ENCODE peak calls at places on chromosomes 7 and 10, in five cellular contexts. G, J, D, V and Z are unnamed samples. For H3K4me1, the result is how much of the 10 kb centered on the place peaks cover.

GRCh38 chr7:32070406-32071360 is at the start of gene PDE1C:
- DNase-seq in G (peak), J (peak), D (peak), V (peak), Z (no peak)

GRCh38 chr7:74009719-74010118 is 18.3 kb upstream of the ELN start:
- DNase-seq in G (no peak), J (no peak), D (peak), V (no peak), Z (no peak)

GRCh38 chr7:130490888-130491771 is 755 bp upstream of the MEST start:
- DNase-seq in G (peak), J (peak), D (peak), V (peak), Z (peak)

GRCh38 chr10:99435986-99436633 is 5.7 kb upstream of the GOT1 start:
- DNase-seq in G (no peak), J (no peak), D (no peak), V (peak), Z (no peak)

GRCh38 chr10:9081253-9081652 is 1026.8 kb downstream of the GATA3 start:
- DNase-seq in G (no peak), J (no peak), D (no peak), V (no peak), Z (no peak)

GRCh38 chr10:78721231-78721630 is 347.5 kb upstream of the ZMIZ1 start:
- DNase-seq in G (no peak), J (no peak), D (no peak), V (no peak), Z (no peak)

GRCh38 chr10:27258838-27259532 is 18.4 kb upstream of the ACBD5 start:
- DNase-seq in G (no peak), J (peak), D (no peak), V (no peak), Z (peak)

GRCh38 chr10:20105931-20106330 is 289.7 kb downstream of the PLXDC2 start:
- DNase-seq in G (no peak), J (no peak), D (no peak), V (peak), Z (no peak)

GRCh38 chr7:157499121-157499834 is 162.5 kb downstream of the DNAJB6 start:
- DNase-seq in G (no peak), J (no peak), D (no peak), V (no peak), Z (no peak)

GRCh38 chr7:144384555-144385245 is 18.8 kb downstream of the NOBOX start:
- DNase-seq in G (no peak), J (no peak), D (no peak), V (peak), Z (peak)

GRCh38 chr10:3500408-3500856 is 284.6 kb downstream of the KLF6 start:
- DNase-seq in G (peak), J (peak), D (peak), V (peak), Z (peak)

GRCh38 chr10:70350501-70350900 is 31.9 kb downstream of the LRRC20 start:
- DNase-seq in G (no peak), J (no peak), D (no peak), V (no peak), Z (no peak)

GRCh38 chr10:95517536-95518454 is 43.4 kb downstream of the SORBS1 start:
- DNase-seq in G (no peak), J (peak), D (no peak), V (peak), Z (no peak)

GRCh38 chr7:92875719-92876118 is 39.3 kb upstream of the CDK6 start:
- DNase-seq in G (no peak), J (no peak), D (no peak), V (no peak), Z (no peak)

GRCh38 chr10:127977368-127978009 is 70.6 kb downstream of the PTPRE start:
- DNase-seq in G (peak), J (peak), D (peak), V (peak), Z (peak)

GRCh38 chr7:83339927-83340326 is 177.2 kb upstream of the PCLO start:
- DNase-seq in G (no peak), J (no peak), D (no peak), V (no peak), Z (no peak)

GRCh38 chr7:148912151-148912550 is 28.1 kb upstream of the EZH2 start:
- DNase-seq in G (no peak), J (no peak), D (no peak), V (no peak), Z (no peak)

GRCh38 chr10:95547197-95547596 is 14.0 kb downstream of the SORBS1 start:
- DNase-seq in G (no peak), J (no peak), D (no peak), V (no peak), Z (no peak)

GRCh38 chr10:557792-558328 is 131.6 kb downstream of the DIP2C start:
- DNase-seq in G (no peak), J (no peak), D (no peak), V (peak), Z (no peak)

GRCh38 chr7:91609525-91609924 is 271.0 kb downstream of the MTERF1 start:
- DNase-seq in G (no peak), J (no peak), D (no peak), V (no peak), Z (no peak)

GRCh38 chr10:78559514-78560392 is 509.0 kb upstream of the ZMIZ1 start:
- DNase-seq in G (no peak), J (no peak), D (no peak), V (no peak), Z (no peak)

GRCh38 chr10:3538850-3539531 is 246.0 kb downstream of the KLF6 start:
- DNase-seq in G (no peak), J (no peak), D (peak), V (peak), Z (no peak)

GRCh38 chr10:78760463-78761240 is 308.1 kb upstream of the ZMIZ1 start:
- DNase-seq in G (no peak), J (no peak), D (no peak), V (no peak), Z (no peak)

GRCh38 chr7:80060218-80060806 is 74.3 kb upstream of the GNAI1 start:
- DNase-seq in G (no peak), J (no peak), D (no peak), V (peak), Z (no peak)

GRCh38 chr7:47504546-47505316 is 77.2 kb downstream of the TNS3 start:
- DNase-seq in G (no peak), J (no peak), D (no peak), V (no peak), Z (no peak)
- H3K4me1 ChIP-seq in G (under half), J (under half), D (under half), V (under half), Z (under half)

GRCh38 chr7:30909431-30909830 is 2.2 kb upstream of the AQP1 start:
- DNase-seq in G (peak), J (peak), D (no peak), V (no peak), Z (peak)

GRCh38 chr7:30906520-30907240 is 5.0 kb upstream of the AQP1 start:
- DNase-seq in G (peak), J (no peak), D (no peak), V (peak), Z (no peak)

GRCh38 chr7:30910369-30911073 is 1.1 kb upstream of the AQP1 start:
- DNase-seq in G (peak), J (peak), D (no peak), V (no peak), Z (no peak)

GRCh38 chr7:30907527-30908267 is 4.0 kb upstream of the AQP1 start:
- DNase-seq in G (peak), J (peak), D (peak), V (no peak), Z (no peak)

DNA sequence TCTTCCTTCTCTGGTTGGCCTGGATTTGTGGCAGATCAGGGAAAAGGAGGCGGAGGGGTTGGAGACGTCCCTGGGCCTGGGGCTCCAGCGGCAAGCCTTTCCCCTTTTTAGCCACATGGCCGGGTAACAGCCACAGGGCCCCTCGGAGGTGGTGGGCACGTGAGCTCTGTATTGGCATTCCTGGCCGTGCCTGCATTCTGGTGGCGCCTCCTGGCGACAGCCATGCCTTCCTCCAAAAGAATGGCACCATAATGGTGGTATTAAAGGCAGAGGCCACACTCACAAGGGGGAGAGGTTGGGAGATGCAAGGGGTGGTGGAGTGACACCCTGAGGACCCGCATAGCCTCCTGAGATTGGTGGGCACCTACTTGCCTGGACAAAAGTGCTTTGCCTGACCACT is 3.0 kb upstream of the AQP1 start:
- DNase-seq in G (peak), J (peak), D (no peak), V (no peak), Z (no peak)
- TF ChIP-seq CTCF in G (no peak), J (peak), D (no peak), V (no peak), Z (no peak)

DNA sequence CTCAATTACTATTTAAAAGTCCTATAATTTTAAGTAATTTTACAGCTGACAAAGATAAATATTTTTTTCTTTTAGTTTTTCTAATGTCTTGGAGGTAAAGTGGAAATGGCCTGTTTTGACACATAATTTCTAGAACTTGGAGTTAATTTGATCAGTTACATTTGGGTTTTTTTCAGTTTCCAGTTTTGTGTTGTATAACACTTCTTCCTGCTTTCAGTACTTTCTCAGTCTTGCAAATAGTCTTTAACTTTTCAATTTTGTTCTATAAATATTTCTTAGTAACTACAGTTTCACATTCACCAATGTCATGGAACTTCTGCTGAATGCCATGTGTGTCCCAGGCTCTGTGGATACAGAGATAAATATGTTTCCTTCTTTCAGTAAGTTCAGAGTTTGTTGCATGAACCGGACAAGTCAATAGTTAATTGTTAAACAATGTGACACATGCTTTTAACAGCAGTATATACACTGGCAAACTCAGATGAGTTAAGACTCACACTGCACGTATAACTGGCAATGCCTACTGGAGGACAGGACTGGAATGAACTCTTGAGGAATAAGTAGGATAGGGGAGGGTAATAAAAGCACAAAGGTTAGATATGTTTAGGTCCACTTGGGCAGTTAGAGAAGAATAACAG is 4.6 kb downstream of the SHOC2 start:
- DNase-seq in G (no peak), J (no peak), D (no peak), V (no peak), Z (no peak)
- H3K27ac ChIP-seq in G (no peak), J (peak), D (no peak), V (no peak), Z (no peak)

GRCh38 chr7:26949319-26949718 is 84.9 kb upstream of the SKAP2 start:
- DNase-seq in G (no peak), J (no peak), D (no peak), V (no peak), Z (no peak)
- H3K4me1 ChIP-seq in G (under half), J (under half), D (under half), V (under half), Z (under half)

DNA sequence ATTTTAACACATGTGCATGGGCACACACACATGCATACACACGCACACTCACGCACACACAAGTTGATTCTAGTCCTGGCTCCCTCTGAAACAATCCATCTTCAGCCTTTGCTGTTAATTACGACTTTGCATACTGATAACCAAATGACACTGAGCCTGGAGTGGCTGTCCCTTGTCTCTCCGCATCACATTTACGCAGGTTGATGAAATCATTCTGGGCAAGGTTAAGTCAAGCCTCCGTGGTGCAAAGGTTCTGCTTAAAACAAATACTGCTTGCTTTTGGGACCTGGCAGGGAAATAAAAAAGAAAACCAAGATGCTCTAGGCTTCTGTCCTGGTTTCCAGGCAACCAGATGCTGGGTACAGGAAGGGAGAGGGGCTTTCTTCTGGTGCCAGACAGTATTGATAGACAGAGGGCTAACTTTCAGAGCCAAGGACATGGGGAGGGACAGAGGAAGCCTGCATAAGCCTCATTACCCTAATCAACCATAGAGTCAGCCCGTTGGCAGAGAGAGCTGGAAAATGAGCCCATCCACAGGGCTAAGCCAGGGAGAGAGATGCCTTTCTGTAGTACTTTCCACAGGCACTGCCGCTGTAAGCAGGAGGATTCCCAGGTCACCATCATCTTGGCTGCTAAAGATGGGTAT is 233.0 kb downstream of the WDR11 start:
- DNase-seq in G (no peak), J (no peak), D (no peak), V (no peak), Z (no peak)
- TF ChIP-seq CTCF in G (no peak), J (no peak), D (no peak), V (no peak), Z (no peak)

GRCh38 chr7:45700556-45700955 is 126.4 kb downstream of the ADCY1 start:
- DNase-seq in G (no peak), J (no peak), D (no peak), V (no peak), Z (no peak)
- H3K27ac ChIP-seq in G (no peak), J (no peak), D (no peak), V (peak), Z (no peak)

DNA sequence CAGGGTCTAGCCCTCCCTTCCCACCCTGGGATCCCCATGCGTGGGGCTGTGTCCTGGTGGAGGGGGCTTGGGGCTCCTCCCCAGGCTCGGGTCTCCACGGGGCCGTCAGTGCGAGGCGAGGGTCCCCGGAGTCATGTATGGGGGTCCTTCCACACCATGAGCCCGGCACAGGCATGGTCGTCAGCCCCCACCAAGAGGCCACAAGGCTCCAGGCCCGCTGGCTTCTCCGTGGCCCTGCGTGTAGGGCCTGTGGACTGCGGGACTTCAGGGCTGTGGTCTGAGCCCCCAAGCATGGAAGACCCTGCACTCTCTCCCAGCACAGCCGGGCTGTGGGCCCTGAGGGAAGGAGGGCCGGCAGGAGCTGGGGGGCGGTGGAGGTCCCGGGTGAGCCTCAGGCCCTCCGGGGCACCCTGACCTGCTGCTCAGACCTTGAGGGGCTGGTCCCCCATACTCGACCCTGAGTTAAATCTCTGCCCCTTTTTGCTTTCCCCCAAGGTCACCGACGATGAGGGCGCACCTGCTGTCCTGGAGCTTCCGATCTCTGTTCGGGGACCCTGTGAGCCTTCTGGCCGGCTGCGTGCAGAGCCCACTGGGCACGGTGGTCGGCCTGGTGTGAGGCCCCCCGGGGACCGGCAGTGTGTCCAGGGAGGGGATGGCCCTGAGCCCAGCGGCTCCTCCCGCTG is 19.7 kb downstream of the PWWP2B start:
- DNase-seq in G (peak), J (no peak), D (no peak), V (no peak), Z (no peak)
- H3K4me1 ChIP-seq in G (under half), J (half or more), D (half or more), V (under half), Z (half or more)

GRCh38 chr10:77300682-77301081 is 336.9 kb downstream of the KCNMA1 start:
- DNase-seq in G (no peak), J (no peak), D (no peak), V (no peak), Z (no peak)

GRCh38 chr10:77301305-77301730 is 336.3 kb downstream of the KCNMA1 start:
- DNase-seq in G (no peak), J (no peak), D (no peak), V (peak), Z (no peak)

GRCh38 chr10:77305650-77306632 is 331.7 kb downstream of the KCNMA1 start:
- DNase-seq in G (no peak), J (no peak), D (no peak), V (peak), Z (no peak)

GRCh38 chr10:77306666-77307065 is 330.9 kb downstream of the KCNMA1 start:
- DNase-seq in G (no peak), J (no peak), D (no peak), V (no peak), Z (no peak)

DNA sequence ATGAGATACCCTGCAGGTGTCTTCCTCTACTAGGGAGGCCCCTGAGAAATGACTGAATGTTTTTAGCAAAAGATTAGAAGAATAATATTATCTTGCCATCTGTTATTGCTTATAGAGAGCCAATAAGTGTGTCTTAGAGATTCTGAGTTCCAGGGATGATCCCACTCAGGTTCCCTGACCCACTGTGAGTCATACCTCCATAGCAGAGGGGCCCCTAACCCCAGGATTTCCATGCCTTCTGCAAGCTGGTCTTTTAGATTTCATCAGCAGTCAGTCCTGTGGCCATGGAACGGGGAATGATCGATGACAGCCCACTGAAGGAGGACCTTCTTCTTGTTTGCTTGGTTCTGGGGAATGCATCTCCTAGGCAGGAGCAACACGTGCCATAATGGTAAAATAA is 333.4 kb downstream of the KCNMA1 start:
- DNase-seq in G (no peak), J (no peak), D (no peak), V (no peak), Z (no peak)
- TF ChIP-seq CTCF in G (no peak), J (no peak), D (no peak), V (no peak), Z (no peak)

GRCh38 chr7:2417981-2418481 is 14.6 kb downstream of the CHST12 start:
- DNase-seq in G (no peak), J (no peak), D (no peak), V (no peak), Z (no peak)

GRCh38 chr7:2416659-2417058 is 13.2 kb downstream of the CHST12 start:
- DNase-seq in G (no peak), J (no peak), D (no peak), V (no peak), Z (no peak)

GRCh38 chr7:2411815-2412586 is 8.6 kb downstream of the CHST12 start:
- DNase-seq in G (no peak), J (no peak), D (no peak), V (no peak), Z (no peak)

GRCh38 chr7:2409745-2410414 is 6.5 kb downstream of the CHST12 start:
- DNase-seq in G (no peak), J (no peak), D (no peak), V (no peak), Z (no peak)

GRCh38 chr7:2412587-2413201 is 9.3 kb downstream of the CHST12 start:
- DNase-seq in G (no peak), J (no peak), D (no peak), V (no peak), Z (no peak)
- H3K27ac ChIP-seq in G (no peak), J (peak), D (no peak), V (no peak), Z (no peak)

GRCh38 chr7:2405601-2406345 is 2.4 kb downstream of the CHST12 start:
- DNase-seq in G (no peak), J (no peak), D (no peak), V (no peak), Z (no peak)

GRCh38 chr7:2405201-2405600 is 1.8 kb downstream of the CHST12 start:
- DNase-seq in G (no peak), J (no peak), D (no peak), V (no peak), Z (no peak)

GRCh38 chr7:2411049-2411448 is 7.6 kb downstream of the CHST12 start:
- DNase-seq in G (no peak), J (no peak), D (no peak), V (no peak), Z (no peak)
- H3K4me1 ChIP-seq in G (under half), J (under half), D (under half), V (under half), Z (under half)